ENCODE peak calls at places on chromosomes 12 and 14, in nine cellular contexts. One of them, this sample, is unnamed. For H3K4me1, the result is how much of the 10 kb centered on the place peaks cover.

GRCh38 chr12:81229718-81230117 is 151.8 kb downstream of the ACSS3 start:
- DNase-seq in thoracic aorta: no peak
- DNase-seq in uterus: no peak
- DNase-seq in heart right ventricle: no peak
- DNase-seq in left ventricle myocardium inferior: no peak
- DNase-seq in IMR-90: no peak
- DNase-seq in endodermal cell: no peak
- DNase-seq in Peyer's patch: no peak
- DNase-seq in neuronal stem cell: no peak
- DNase-seq in this sample: no peak

GRCh38 chr12:98422809-98423208 is 92.6 kb upstream of the TMPO start:
- DNase-seq in thoracic aorta: no peak
- DNase-seq in uterus: no peak
- DNase-seq in heart right ventricle: no peak
- DNase-seq in left ventricle myocardium inferior: no peak
- DNase-seq in IMR-90: no peak
- DNase-seq in endodermal cell: peak
- DNase-seq in Peyer's patch: no peak
- DNase-seq in neuronal stem cell: no peak
- DNase-seq in this sample: no peak

GRCh38 chr12:116492703-116493324 is 66.4 kb upstream of the MAP1LC3B2 start:
- DNase-seq in thoracic aorta: no peak
- DNase-seq in uterus: no peak
- DNase-seq in heart right ventricle: no peak
- DNase-seq in left ventricle myocardium inferior: no peak
- DNase-seq in IMR-90: peak
- DNase-seq in endodermal cell: peak
- DNase-seq in Peyer's patch: no peak
- DNase-seq in neuronal stem cell: no peak
- DNase-seq in this sample: peak

GRCh38 chr14:59013672-59014298 is 174.7 kb upstream of the DAAM1 start:
- DNase-seq in thoracic aorta: no peak
- DNase-seq in uterus: no peak
- DNase-seq in heart right ventricle: no peak
- DNase-seq in left ventricle myocardium inferior: no peak
- DNase-seq in IMR-90: peak
- DNase-seq in endodermal cell: no peak
- DNase-seq in Peyer's patch: no peak
- DNase-seq in neuronal stem cell: no peak
- DNase-seq in this sample: peak

GRCh38 chr12:49903700-49904423 is at the start of gene FAIM2:
- DNase-seq in thoracic aorta: no peak
- DNase-seq in uterus: peak
- DNase-seq in heart right ventricle: peak
- DNase-seq in left ventricle myocardium inferior: peak
- DNase-seq in IMR-90: peak
- DNase-seq in endodermal cell: peak
- DNase-seq in Peyer's patch: no peak
- DNase-seq in neuronal stem cell: no peak
- DNase-seq in this sample: peak

GRCh38 chr12:176321-177181 is 37.4 kb downstream of the SLC6A12 start:
- DNase-seq in thoracic aorta: no peak
- DNase-seq in uterus: no peak
- DNase-seq in heart right ventricle: no peak
- DNase-seq in left ventricle myocardium inferior: no peak
- DNase-seq in IMR-90: peak
- DNase-seq in endodermal cell: no peak
- DNase-seq in Peyer's patch: no peak
- DNase-seq in neuronal stem cell: no peak
- DNase-seq in this sample: peak

GRCh38 chr14:24634158-24634557 is at the start of gene GZMB:
- DNase-seq in thoracic aorta: no peak
- DNase-seq in uterus: no peak
- DNase-seq in heart right ventricle: no peak
- DNase-seq in left ventricle myocardium inferior: no peak
- DNase-seq in IMR-90: peak
- DNase-seq in endodermal cell: no peak
- DNase-seq in Peyer's patch: no peak
- DNase-seq in neuronal stem cell: no peak
- DNase-seq in this sample: no peak

GRCh38 chr14:68651652-68652432 is 141.0 kb downstream of the ZFP36L1 start:
- DNase-seq in thoracic aorta: no peak
- DNase-seq in uterus: peak
- DNase-seq in heart right ventricle: no peak
- DNase-seq in left ventricle myocardium inferior: no peak
- DNase-seq in IMR-90: peak
- DNase-seq in endodermal cell: peak
- DNase-seq in Peyer's patch: no peak
- DNase-seq in neuronal stem cell: no peak
- DNase-seq in this sample: no peak

GRCh38 chr12:115885040-115885439 is 392.5 kb downstream of the MED13L start:
- DNase-seq in thoracic aorta: no peak
- DNase-seq in uterus: no peak
- DNase-seq in heart right ventricle: no peak
- DNase-seq in left ventricle myocardium inferior: no peak
- DNase-seq in IMR-90: no peak
- DNase-seq in endodermal cell: peak
- DNase-seq in Peyer's patch: no peak
- DNase-seq in neuronal stem cell: no peak
- DNase-seq in this sample: no peak

GRCh38 chr14:104892517-104893434 is 27.7 kb downstream of the CEP170B start:
- DNase-seq in thoracic aorta: no peak
- DNase-seq in uterus: peak
- DNase-seq in heart right ventricle: no peak
- DNase-seq in left ventricle myocardium inferior: no peak
- DNase-seq in IMR-90: no peak
- DNase-seq in endodermal cell: peak
- DNase-seq in Peyer's patch: no peak
- DNase-seq in neuronal stem cell: no peak
- DNase-seq in this sample: no peak

GRCh38 chr14:98956181-98956580 is 315.8 kb downstream of the BCL11B start:
- DNase-seq in thoracic aorta: no peak
- DNase-seq in uterus: no peak
- DNase-seq in heart right ventricle: no peak
- DNase-seq in left ventricle myocardium inferior: no peak
- DNase-seq in IMR-90: no peak
- DNase-seq in endodermal cell: peak
- DNase-seq in Peyer's patch: no peak
- DNase-seq in neuronal stem cell: no peak
- DNase-seq in this sample: no peak

GRCh38 chr12:92047058-92047826 is 98.4 kb downstream of the BTG1 start:
- DNase-seq in thoracic aorta: no peak
- DNase-seq in uterus: no peak
- DNase-seq in heart right ventricle: no peak
- DNase-seq in left ventricle myocardium inferior: no peak
- DNase-seq in IMR-90: peak
- DNase-seq in endodermal cell: no peak
- DNase-seq in Peyer's patch: no peak
- DNase-seq in neuronal stem cell: no peak
- DNase-seq in this sample: no peak

GRCh38 chr12:57242329-57242690 is 8.7 kb downstream of the STAC3 start:
- DNase-seq in thoracic aorta: no peak
- DNase-seq in uterus: no peak
- DNase-seq in heart right ventricle: peak
- DNase-seq in left ventricle myocardium inferior: peak
- DNase-seq in IMR-90: no peak
- DNase-seq in endodermal cell: no peak
- DNase-seq in Peyer's patch: no peak
- DNase-seq in neuronal stem cell: no peak
- DNase-seq in this sample: no peak

GRCh38 chr14:54481695-54482094 is 7.1 kb downstream of the GMFB start:
- DNase-seq in thoracic aorta: no peak
- DNase-seq in uterus: no peak
- DNase-seq in heart right ventricle: no peak
- DNase-seq in left ventricle myocardium inferior: no peak
- DNase-seq in IMR-90: peak
- DNase-seq in endodermal cell: no peak
- DNase-seq in Peyer's patch: no peak
- DNase-seq in neuronal stem cell: no peak
- DNase-seq in this sample: no peak

GRCh38 chr12:111442301-111443045 is 36.8 kb downstream of the SH2B3 start:
- DNase-seq in thoracic aorta: no peak
- DNase-seq in uterus: no peak
- DNase-seq in heart right ventricle: no peak
- DNase-seq in left ventricle myocardium inferior: no peak
- DNase-seq in IMR-90: no peak
- DNase-seq in endodermal cell: peak
- DNase-seq in Peyer's patch: no peak
- DNase-seq in neuronal stem cell: no peak
- DNase-seq in this sample: no peak

GRCh38 chr12:111440152-111440551 is 34.4 kb downstream of the SH2B3 start:
- DNase-seq in thoracic aorta: no peak
- DNase-seq in uterus: no peak
- DNase-seq in heart right ventricle: no peak
- DNase-seq in left ventricle myocardium inferior: no peak
- DNase-seq in IMR-90: no peak
- DNase-seq in endodermal cell: no peak
- DNase-seq in Peyer's patch: no peak
- DNase-seq in neuronal stem cell: no peak
- DNase-seq in this sample: no peak

GRCh38 chr12:111441107-111441928 is 35.6 kb downstream of the SH2B3 start:
- DNase-seq in thoracic aorta: no peak
- DNase-seq in uterus: no peak
- DNase-seq in heart right ventricle: no peak
- DNase-seq in left ventricle myocardium inferior: no peak
- DNase-seq in IMR-90: no peak
- DNase-seq in endodermal cell: peak
- DNase-seq in Peyer's patch: no peak
- DNase-seq in neuronal stem cell: no peak
- DNase-seq in this sample: no peak

GRCh38 chr12:111439657-111440151 is 34.0 kb downstream of the SH2B3 start:
- DNase-seq in thoracic aorta: no peak
- DNase-seq in uterus: no peak
- DNase-seq in heart right ventricle: no peak
- DNase-seq in left ventricle myocardium inferior: no peak
- DNase-seq in IMR-90: no peak
- DNase-seq in endodermal cell: peak
- DNase-seq in Peyer's patch: no peak
- DNase-seq in neuronal stem cell: no peak
- DNase-seq in this sample: no peak

GRCh38 chr12:111440631-111441030 is 34.9 kb downstream of the SH2B3 start:
- DNase-seq in thoracic aorta: no peak
- DNase-seq in uterus: no peak
- DNase-seq in heart right ventricle: no peak
- DNase-seq in left ventricle myocardium inferior: no peak
- DNase-seq in IMR-90: no peak
- DNase-seq in endodermal cell: peak
- DNase-seq in Peyer's patch: no peak
- DNase-seq in neuronal stem cell: no peak
- DNase-seq in this sample: no peak
- H3K4me1 ChIP-seq in thoracic aorta: under half
- H3K4me1 ChIP-seq in uterus: under half
- H3K4me1 ChIP-seq in heart right ventricle: under half
- H3K4me1 ChIP-seq in left ventricle myocardium inferior: half or more
- H3K4me1 ChIP-seq in IMR-90: under half
- H3K4me1 ChIP-seq in endodermal cell: under half
- H3K4me1 ChIP-seq in Peyer's patch: half or more
- H3K4me1 ChIP-seq in neuronal stem cell: under half
- H3K4me1 ChIP-seq in this sample: half or more

DNA sequence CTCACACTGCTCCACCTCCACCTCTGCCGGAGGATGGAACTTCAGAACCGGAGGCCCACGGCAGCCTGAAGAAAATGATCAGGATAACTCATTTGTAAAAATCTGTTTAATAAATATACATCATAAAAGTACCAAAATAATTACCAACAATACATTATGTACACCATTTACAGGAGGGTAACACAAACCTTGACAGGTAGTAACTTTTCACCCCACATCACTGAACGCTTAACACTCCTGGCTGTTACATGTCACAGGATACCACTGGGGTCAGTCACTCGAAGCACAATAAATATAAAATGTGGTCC is 3.2 kb downstream of the NFKBIA start:
- DNase-seq in thoracic aorta: no peak
- DNase-seq in uterus: no peak
- DNase-seq in heart right ventricle: no peak
- DNase-seq in left ventricle myocardium inferior: no peak
- DNase-seq in IMR-90: no peak
- DNase-seq in endodermal cell: no peak
- DNase-seq in Peyer's patch: no peak
- DNase-seq in neuronal stem cell: no peak
- DNase-seq in this sample: no peak
- H3K4me3 ChIP-seq in thoracic aorta: peak
- H3K4me3 ChIP-seq in uterus: peak
- H3K4me3 ChIP-seq in heart right ventricle: peak
- H3K4me3 ChIP-seq in left ventricle myocardium inferior: peak
- H3K4me3 ChIP-seq in IMR-90: no peak
- H3K4me3 ChIP-seq in endodermal cell: peak
- H3K4me3 ChIP-seq in Peyer's patch: peak
- H3K4me3 ChIP-seq in neuronal stem cell: no peak
- H3K4me3 ChIP-seq in this sample: no peak

DNA sequence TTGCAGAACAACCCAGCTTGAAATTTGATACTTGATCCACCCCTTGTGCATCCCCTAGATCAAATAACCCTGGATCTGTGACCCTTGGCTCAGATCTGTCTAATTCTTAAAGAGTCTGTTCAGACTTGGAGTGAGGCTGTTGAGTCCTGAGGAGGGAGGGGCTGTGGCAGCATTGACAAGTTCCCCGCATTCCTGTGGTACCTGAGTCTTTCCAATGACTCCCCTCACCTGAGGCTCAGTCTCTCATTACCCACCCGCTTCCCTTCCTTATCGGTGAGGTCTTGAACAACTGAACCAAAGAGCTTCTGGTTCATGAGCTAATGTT is 16.1 kb upstream of the HDAC7 start:
- DNase-seq in thoracic aorta: no peak
- DNase-seq in uterus: no peak
- DNase-seq in heart right ventricle: no peak
- DNase-seq in left ventricle myocardium inferior: no peak
- DNase-seq in IMR-90: no peak
- DNase-seq in endodermal cell: no peak
- DNase-seq in Peyer's patch: no peak
- DNase-seq in neuronal stem cell: no peak
- DNase-seq in this sample: no peak
- H3K4me1 ChIP-seq in thoracic aorta: under half
- H3K4me1 ChIP-seq in uterus: under half
- H3K4me1 ChIP-seq in heart right ventricle: under half
- H3K4me1 ChIP-seq in left ventricle myocardium inferior: under half
- H3K4me1 ChIP-seq in IMR-90: under half
- H3K4me1 ChIP-seq in endodermal cell: under half
- H3K4me1 ChIP-seq in Peyer's patch: under half
- H3K4me1 ChIP-seq in neuronal stem cell: under half
- H3K4me1 ChIP-seq in this sample: under half

DNA sequence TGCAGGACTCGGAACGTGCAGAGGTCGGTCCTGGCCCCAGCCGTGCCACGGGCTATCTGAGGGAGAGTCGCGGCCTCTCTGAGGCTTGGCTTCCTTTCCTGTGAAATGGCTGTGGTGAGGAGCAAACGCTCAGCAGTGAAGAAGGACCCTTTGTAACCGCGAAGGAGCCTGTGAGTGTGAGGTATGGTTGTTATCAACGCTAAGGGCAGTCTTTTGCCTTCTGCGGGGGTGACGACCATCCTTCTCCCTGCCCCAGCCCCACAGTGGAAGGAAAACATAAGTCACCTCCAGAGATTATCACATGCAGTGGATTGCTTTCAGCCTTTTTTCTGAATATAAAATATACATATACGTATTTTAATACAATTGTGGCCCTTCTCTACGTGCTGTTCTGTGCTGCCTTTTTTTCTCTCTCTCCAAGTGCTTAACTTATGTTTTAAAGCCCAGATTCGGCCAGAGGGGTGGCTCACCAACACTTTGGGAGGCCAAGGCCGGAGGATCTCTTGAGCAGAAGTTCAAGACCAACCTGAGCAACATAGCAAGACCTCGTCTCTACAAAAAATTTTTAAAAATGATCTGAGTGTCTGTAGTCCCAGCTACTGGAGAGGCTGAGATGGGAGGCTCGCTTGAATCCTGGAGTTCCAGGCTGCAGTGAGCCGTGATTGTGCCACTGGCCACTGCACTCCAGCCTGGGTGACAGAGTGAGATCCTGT is 17.4 kb downstream of the TAMALIN start:
- DNase-seq in thoracic aorta: no peak
- DNase-seq in uterus: no peak
- DNase-seq in heart right ventricle: no peak
- DNase-seq in left ventricle myocardium inferior: no peak
- DNase-seq in IMR-90: no peak
- DNase-seq in endodermal cell: no peak
- DNase-seq in Peyer's patch: no peak
- DNase-seq in neuronal stem cell: no peak
- DNase-seq in this sample: peak
- H3K4me3 ChIP-seq in thoracic aorta: peak
- H3K4me3 ChIP-seq in uterus: no peak
- H3K4me3 ChIP-seq in heart right ventricle: peak
- H3K4me3 ChIP-seq in left ventricle myocardium inferior: peak
- H3K4me3 ChIP-seq in IMR-90: peak
- H3K4me3 ChIP-seq in endodermal cell: no peak
- H3K4me3 ChIP-seq in Peyer's patch: peak
- H3K4me3 ChIP-seq in neuronal stem cell: peak
- H3K4me3 ChIP-seq in this sample: no peak